ENCODE peak calls at places on chromosomes 16 and 17, in five cellular contexts. One of them, this sample, is unnamed.
A peak's percentile ranks its signal among the peaks of the same experiment; 100 is the strongest.

GRCh38 chr17:82604532-82604931 is 43.7 kb downstream of the WDR45B start:
- DNase-seq in pancreas: no peak
- DNase-seq in cardiac muscle cell: no peak
- DNase-seq in transverse colon: no peak
- DNase-seq in body of pancreas: no peak
- DNase-seq in this sample: no peak

GRCh38 chr16:88439706-88440105 is 13.4 kb upstream of the ZFPM1 start:
- DNase-seq in transverse colon: no peak
- DNase-seq in pancreas: no peak
- DNase-seq in body of pancreas: no peak
- DNase-seq in cardiac muscle cell: no peak
- DNase-seq in this sample: no peak

GRCh38 chr17:79948918-79949645 is 86.6 kb downstream of the TBC1D16 start:
- DNase-seq in pancreas: no peak
- DNase-seq in cardiac muscle cell: no peak
- DNase-seq in transverse colon: no peak
- DNase-seq in body of pancreas: no peak
- DNase-seq in this sample: no peak

GRCh38 chr17:9676742-9677387 is 31.5 kb downstream of the USP43 start:
- DNase-seq in transverse colon: no peak
- DNase-seq in pancreas: no peak
- DNase-seq in cardiac muscle cell: no peak
- DNase-seq in body of pancreas: no peak
- DNase-seq in this sample: peak; percentile 8

GRCh38 chr17:21674242-21674731 is 18.0 kb upstream of the KCNJ18 start:
- DNase-seq in transverse colon: no peak
- DNase-seq in body of pancreas: no peak
- DNase-seq in pancreas: no peak
- DNase-seq in cardiac muscle cell: no peak
- DNase-seq in this sample: no peak

GRCh38 chr16:79656537-79657115 is 56.1 kb upstream of the MAF start:
- DNase-seq in body of pancreas: peak; percentile 32
- DNase-seq in pancreas: no peak
- DNase-seq in transverse colon: no peak
- DNase-seq in cardiac muscle cell: no peak
- DNase-seq in this sample: no peak

GRCh38 chr16:25151996-25152395 is 40.5 kb downstream of the LCMT1 start:
- DNase-seq in body of pancreas: no peak
- DNase-seq in transverse colon: no peak
- DNase-seq in pancreas: no peak
- DNase-seq in cardiac muscle cell: peak; percentile 34
- DNase-seq in this sample: no peak

GRCh38 chr17:14499976-14500375 is 199.1 kb downstream of the HS3ST3B1 start:
- DNase-seq in transverse colon: no peak
- DNase-seq in cardiac muscle cell: no peak
- DNase-seq in body of pancreas: no peak
- DNase-seq in pancreas: no peak
- DNase-seq in this sample: no peak

GRCh38 chr16:89837014-89837546 is 8.8 kb downstream of the SPIRE2 start:
- DNase-seq in body of pancreas: no peak
- DNase-seq in cardiac muscle cell: no peak
- DNase-seq in pancreas: no peak
- DNase-seq in transverse colon: no peak
- DNase-seq in this sample: no peak
- H3K4me1 ChIP-seq in body of pancreas: peaks cover 4% of the 10 kb centered on the region
- H3K4me1 ChIP-seq in cardiac muscle cell: no peaks in the 10 kb centered on the region
- H3K4me1 ChIP-seq in pancreas: no peaks in the 10 kb centered on the region
- H3K4me1 ChIP-seq in transverse colon: peaks cover 35% of the 10 kb centered on the region
- H3K4me1 ChIP-seq in this sample: peaks cover 2% of the 10 kb centered on the region

GRCh38 chr16:72897707-72898106 is 150.2 kb downstream of the ZFHX3 start:
- DNase-seq in cardiac muscle cell: no peak
- DNase-seq in transverse colon: no peak
- DNase-seq in body of pancreas: no peak
- DNase-seq in pancreas: no peak
- DNase-seq in this sample: no peak
- H3K27ac ChIP-seq in cardiac muscle cell: no peak overlapping the region
- H3K27ac ChIP-seq in transverse colon: no peak overlapping the region
- H3K27ac ChIP-seq in body of pancreas: no peak overlapping the region
- H3K27ac ChIP-seq in pancreas: no peak overlapping the region
- H3K27ac ChIP-seq in this sample: no peak overlapping the region

DNA sequence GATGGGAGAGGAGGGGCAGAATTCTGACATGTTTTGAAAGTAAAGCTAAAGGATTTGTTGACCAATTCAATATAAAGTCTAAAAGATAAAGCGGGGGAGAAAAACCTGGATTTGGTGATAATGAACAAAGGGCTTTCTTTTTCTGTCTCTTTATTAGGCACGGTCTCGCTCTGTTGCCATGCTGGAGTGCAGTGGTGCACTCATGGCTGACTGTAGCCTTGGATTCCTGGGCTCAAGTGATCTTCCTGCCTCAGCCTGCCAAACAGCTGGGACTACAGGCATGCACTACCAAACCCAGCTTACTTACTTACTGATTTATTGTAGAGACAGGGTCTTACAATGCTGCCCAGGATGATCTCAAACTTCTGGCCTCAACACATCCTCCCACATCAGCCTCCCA is 7.5 kb downstream of the CDR2 start:
- DNase-seq in transverse colon: no peak
- DNase-seq in body of pancreas: no peak
- DNase-seq in cardiac muscle cell: no peak
- DNase-seq in pancreas: no peak
- DNase-seq in this sample: no peak
- H3K4me1 ChIP-seq in transverse colon: peaks cover 42% of the 10 kb centered on the region
- H3K4me1 ChIP-seq in body of pancreas: peaks cover 50% of the 10 kb centered on the region
- H3K4me1 ChIP-seq in cardiac muscle cell: no peaks in the 10 kb centered on the region
- H3K4me1 ChIP-seq in pancreas: peaks cover 20% of the 10 kb centered on the region
- H3K4me1 ChIP-seq in this sample: peaks cover 19% of the 10 kb centered on the region

GRCh38 chr16:27720731-27721547 is 171.0 kb downstream of the KATNIP start:
- DNase-seq in body of pancreas: no peak
- DNase-seq in pancreas: no peak
- DNase-seq in transverse colon: no peak
- DNase-seq in cardiac muscle cell: no peak
- DNase-seq in this sample: no peak

GRCh38 chr16:27718136-27718766 is 168.3 kb downstream of the KATNIP start:
- DNase-seq in pancreas: no peak
- DNase-seq in transverse colon: no peak
- DNase-seq in body of pancreas: peak; percentile 30
- DNase-seq in cardiac muscle cell: no peak
- DNase-seq in this sample: no peak

GRCh38 chr16:27717726-27718125 is 167.8 kb downstream of the KATNIP start:
- DNase-seq in cardiac muscle cell: no peak
- DNase-seq in transverse colon: no peak
- DNase-seq in body of pancreas: no peak
- DNase-seq in pancreas: no peak
- DNase-seq in this sample: no peak

GRCh38 chr16:27721548-27722265 is 171.8 kb downstream of the KATNIP start:
- DNase-seq in body of pancreas: peak; percentile 56
- DNase-seq in pancreas: no peak
- DNase-seq in transverse colon: peak; percentile 37
- DNase-seq in cardiac muscle cell: peak; percentile 100
- DNase-seq in this sample: peak; percentile 71

DNA sequence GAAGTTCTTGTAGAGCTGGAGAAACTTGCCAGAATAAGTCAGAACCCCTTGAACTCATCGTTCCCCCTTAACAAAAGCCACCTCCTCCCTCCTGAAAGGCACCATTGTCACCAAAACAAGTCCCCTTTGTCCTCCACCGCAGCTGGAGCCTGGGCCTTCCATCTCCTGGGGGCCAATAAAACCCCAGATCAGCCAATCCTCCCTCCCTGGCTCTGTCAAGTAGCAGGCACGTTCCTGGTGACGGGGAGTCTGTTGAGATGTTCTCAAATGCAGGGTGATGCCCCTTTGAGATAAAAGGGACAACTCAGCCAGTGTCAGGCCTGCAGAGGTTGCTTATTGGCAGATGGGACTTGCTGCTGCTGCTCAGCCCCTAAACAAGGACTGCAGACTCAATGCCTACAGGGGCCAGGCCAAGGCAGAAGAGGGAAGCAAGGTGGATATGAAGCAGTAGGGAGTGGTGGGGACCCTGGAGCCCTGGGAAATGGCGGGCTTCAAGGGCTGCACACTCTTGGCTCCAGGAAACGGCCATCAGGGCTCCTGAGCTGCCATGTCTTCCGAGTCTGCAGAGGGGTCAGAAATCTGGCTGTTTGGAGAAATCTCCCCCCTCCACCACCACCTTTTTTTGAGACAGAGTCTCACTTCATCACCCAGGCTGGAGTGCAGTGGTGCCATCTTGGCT is 169.0 kb downstream of the KATNIP start:
- DNase-seq in transverse colon: no peak
- DNase-seq in body of pancreas: peak; percentile 30
- DNase-seq in pancreas: no peak
- DNase-seq in cardiac muscle cell: no peak
- DNase-seq in this sample: peak; percentile 14
- H3K27ac ChIP-seq in transverse colon: peak overlapping the region; percentile 19
- H3K27ac ChIP-seq in body of pancreas: peak overlapping the region; percentile 53
- H3K27ac ChIP-seq in pancreas: peak overlapping the region; percentile 44
- H3K27ac ChIP-seq in cardiac muscle cell: no peak overlapping the region
- H3K27ac ChIP-seq in this sample: no peak overlapping the region

GRCh38 chr16:3575491-3575890 is 1.7 kb downstream of the NLRC3 start:
- DNase-seq in cardiac muscle cell: no peak
- DNase-seq in pancreas: no peak
- DNase-seq in body of pancreas: no peak
- DNase-seq in transverse colon: no peak
- DNase-seq in this sample: no peak
- H3K4me1 ChIP-seq in cardiac muscle cell: no peaks in the 10 kb centered on the region
- H3K4me1 ChIP-seq in pancreas: no peaks in the 10 kb centered on the region
- H3K4me1 ChIP-seq in body of pancreas: no peaks in the 10 kb centered on the region
- H3K4me1 ChIP-seq in transverse colon: no peaks in the 10 kb centered on the region
- H3K4me1 ChIP-seq in this sample: no peaks in the 10 kb centered on the region

GRCh38 chr17:39781814-39782213 is 44.1 kb downstream of the GRB7 start:
- DNase-seq in pancreas: no peak
- DNase-seq in transverse colon: no peak
- DNase-seq in body of pancreas: no peak
- DNase-seq in cardiac muscle cell: no peak
- DNase-seq in this sample: no peak

GRCh38 chr17:39787038-39787437 is 49.3 kb downstream of the GRB7 start:
- DNase-seq in pancreas: no peak
- DNase-seq in cardiac muscle cell: no peak
- DNase-seq in transverse colon: no peak
- DNase-seq in body of pancreas: no peak
- DNase-seq in this sample: no peak

GRCh38 chr17:39781028-39781800 is 43.5 kb downstream of the GRB7 start:
- DNase-seq in transverse colon: no peak
- DNase-seq in body of pancreas: no peak
- DNase-seq in cardiac muscle cell: peak; percentile 19
- DNase-seq in pancreas: no peak
- DNase-seq in this sample: no peak

GRCh38 chr17:39782980-39783379 is 45.2 kb downstream of the GRB7 start:
- DNase-seq in pancreas: no peak
- DNase-seq in transverse colon: no peak
- DNase-seq in cardiac muscle cell: peak; percentile 29
- DNase-seq in body of pancreas: no peak
- DNase-seq in this sample: no peak

DNA sequence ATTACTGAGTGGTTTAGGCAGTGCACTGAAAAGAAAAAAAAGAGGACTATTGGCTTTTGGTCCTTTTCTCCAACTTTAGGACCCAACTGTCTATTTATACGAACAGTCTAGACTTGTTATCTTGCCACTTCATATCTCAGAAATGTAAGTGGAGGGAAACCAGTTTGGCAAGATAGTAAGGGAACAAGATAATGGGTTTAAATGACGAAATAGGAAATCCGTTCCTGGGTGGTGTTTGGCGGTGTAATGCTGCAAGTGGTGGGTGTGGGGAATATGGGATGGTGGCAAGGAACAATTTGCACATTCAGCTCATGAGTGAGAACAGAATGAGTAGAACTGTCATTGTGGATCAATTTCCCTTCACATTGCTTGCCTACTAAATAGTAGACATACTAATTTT is 44.7 kb downstream of the GRB7 start:
- DNase-seq in body of pancreas: peak; percentile 28
- DNase-seq in cardiac muscle cell: peak; percentile 88
- DNase-seq in pancreas: no peak
- DNase-seq in transverse colon: no peak
- DNase-seq in this sample: peak; percentile 59
- H3K27ac ChIP-seq in body of pancreas: no peak overlapping the region
- H3K27ac ChIP-seq in cardiac muscle cell: no peak overlapping the region
- H3K27ac ChIP-seq in pancreas: no peak overlapping the region
- H3K27ac ChIP-seq in transverse colon: no peak overlapping the region
- H3K27ac ChIP-seq in this sample: no peak overlapping the region

GRCh38 chr16:14304891-14305459 is 233.9 kb downstream of the MRTFB start:
- DNase-seq in body of pancreas: no peak
- DNase-seq in transverse colon: no peak
- DNase-seq in cardiac muscle cell: no peak
- DNase-seq in pancreas: no peak
- DNase-seq in this sample: no peak

GRCh38 chr16:14302031-14302398 is 230.9 kb downstream of the MRTFB start:
- DNase-seq in transverse colon: peak; percentile 59
- DNase-seq in cardiac muscle cell: peak; percentile 86
- DNase-seq in body of pancreas: peak; percentile 75
- DNase-seq in pancreas: peak; percentile 70
- DNase-seq in this sample: peak; percentile 33

GRCh38 chr16:14302399-14303181 is 231.5 kb downstream of the MRTFB start:
- DNase-seq in cardiac muscle cell: no peak
- DNase-seq in body of pancreas: peak; percentile 16
- DNase-seq in transverse colon: peak; percentile 13
- DNase-seq in pancreas: peak; percentile 54
- DNase-seq in this sample: no peak

GRCh38 chr16:14303182-14303618 is 232.1 kb downstream of the MRTFB start:
- DNase-seq in cardiac muscle cell: peak; percentile 49
- DNase-seq in pancreas: no peak
- DNase-seq in transverse colon: no peak
- DNase-seq in body of pancreas: peak; percentile 26
- DNase-seq in this sample: no peak

DNA sequence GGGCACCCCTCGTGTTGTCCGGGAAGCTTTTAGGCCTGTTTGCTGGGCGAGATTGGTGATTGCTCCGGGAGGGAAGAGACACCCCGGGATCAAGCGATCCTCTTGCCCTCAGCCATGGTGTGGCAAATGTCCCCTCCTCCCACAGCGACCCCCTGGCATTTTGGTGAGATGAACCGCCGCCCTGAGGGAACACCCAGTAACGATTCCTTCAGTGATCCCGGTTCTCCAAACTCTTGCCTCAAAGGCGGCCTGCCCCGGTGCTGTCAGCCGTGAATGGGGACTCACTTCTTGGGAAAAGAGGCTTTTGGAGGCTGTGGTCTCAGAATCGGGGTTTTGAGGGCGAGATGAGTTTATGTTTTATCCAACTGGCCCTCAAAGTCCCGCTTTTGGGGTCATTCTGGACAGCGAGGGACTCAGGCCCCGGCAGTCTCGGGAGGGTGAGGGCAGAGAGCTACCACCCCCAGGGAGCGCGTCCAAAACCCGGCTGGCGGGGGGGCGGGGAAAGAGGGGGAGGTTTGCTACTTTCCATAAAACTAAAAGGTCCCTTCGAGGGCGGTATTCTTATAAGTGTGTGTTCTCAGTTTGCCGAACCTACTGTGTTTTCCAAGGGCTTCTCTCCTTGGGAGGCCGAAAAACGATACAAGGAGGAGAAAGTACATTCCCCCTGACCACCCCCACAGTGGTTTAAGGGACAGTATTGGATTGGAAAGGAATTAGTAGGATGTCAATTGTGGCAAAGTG is 232.7 kb downstream of the MRTFB start:
- DNase-seq in transverse colon: peak; percentile 27
- DNase-seq in pancreas: peak; percentile 65
- DNase-seq in body of pancreas: peak; percentile 54
- DNase-seq in cardiac muscle cell: no peak
- DNase-seq in this sample: no peak
- H3K4me1 ChIP-seq in transverse colon: peaks cover 12% of the 10 kb centered on the region
- H3K4me1 ChIP-seq in pancreas: peaks cover 10% of the 10 kb centered on the region
- H3K4me1 ChIP-seq in body of pancreas: peaks cover 45% of the 10 kb centered on the region
- H3K4me1 ChIP-seq in cardiac muscle cell: peaks cover 22% of the 10 kb centered on the region
- H3K4me1 ChIP-seq in this sample: peaks cover 3% of the 10 kb centered on the region

This sample was measured in small intestine.